ENCODE peak calls at places on chromosomes 3 and 15, in five cellular contexts. U is sigmoid colon, F is HCT116, O is right lobe of liver, R is adrenal gland. I is an unnamed sample.

GRCh38 chr15:36810656-36811449 is 231.4 kb downstream of the CDIN1 start:
- DNase-seq in U (no peak), F (no peak), O (no peak), R (no peak), I (no peak)

GRCh38 chr3:47444103-47444502 is 31.6 kb downstream of the SCAP start:
- DNase-seq in U (no peak), F (no peak), O (peak; percentile 18), R (no peak), I (no peak)

GRCh38 chr15:62138124-62138523 is 27.0 kb downstream of the C2CD4B start:
- DNase-seq in U (no peak), F (no peak), O (no peak), R (no peak), I (no peak)

GRCh38 chr15:96296264-96296663 is 34.2 kb upstream of the NR2F2 start:
- DNase-seq in U (no peak), F (no peak), O (no peak), R (no peak), I (no peak)

GRCh38 chr15:73605759-73606423 is 27.3 kb downstream of the NPTN start:
- DNase-seq in U (no peak), F (no peak), O (no peak), R (no peak), I (peak; percentile 14)

GRCh38 chr3:149501524-149501923 is 27.0 kb downstream of the TM4SF4 start:
- DNase-seq in U (no peak), F (no peak), O (no peak), R (no peak), I (peak; percentile 73)

GRCh38 chr3:49017229-49017615 is 1.2 kb downstream of the DALRD3 start:
- DNase-seq in U (no peak), F (no peak), O (no peak), R (peak; percentile 23), I (no peak)

GRCh38 chr3:41698931-41699330 is 263.0 kb downstream of the ULK4 start:
- DNase-seq in U (no peak), F (no peak), O (no peak), R (no peak), I (no peak)

GRCh38 chr15:39172380-39173281 is 408.2 kb upstream of the THBS1 start:
- DNase-seq in U (peak; percentile 77), F (no peak), O (no peak), R (no peak), I (peak; percentile 12)
- H3K4me3 ChIP-seq in U (peak overlapping the region; percentile 38), F (no peak overlapping the region), O (no peak overlapping the region), R (no peak overlapping the region), I (no peak overlapping the region)

GRCh38 chr15:88504445-88504844 is 36.9 kb downstream of the MRPS11 start:
- DNase-seq in U (no peak), F (no peak), O (no peak), R (no peak), I (no peak)

GRCh38 chr15:88493811-88494210 is 26.3 kb downstream of the MRPS11 start:
- DNase-seq in U (no peak), F (no peak), O (no peak), R (no peak), I (no peak)

GRCh38 chr15:88497109-88497761 is 29.7 kb downstream of the MRPS11 start:
- DNase-seq in U (no peak), F (no peak), O (no peak), R (no peak), I (no peak)

GRCh38 chr15:88498991-88499390 is 31.5 kb downstream of the MRPS11 start:
- DNase-seq in U (no peak), F (no peak), O (no peak), R (no peak), I (peak; percentile 45)
- TF ChIP-seq POLR2A in U (no peak), F (no peak), O (no peak), R (no peak), I (no peak)

GRCh38 chr3:61680617-61681016 is 119.2 kb downstream of the PTPRG start:
- DNase-seq in U (no peak), F (no peak), O (no peak), R (no peak), I (no peak)
- H3K27me3 ChIP-seq in U (no peaks in the 10 kb centered on the region), F (no peaks in the 10 kb centered on the region), O (no peaks in the 10 kb centered on the region), R (no peaks in the 10 kb centered on the region), I (no peaks in the 10 kb centered on the region)

GRCh38 chr3:50269460-50269859 is 513 bp downstream of the SEMA3B start:
- DNase-seq in U (no peak), F (no peak), O (no peak), R (no peak), I (no peak)

GRCh38 chr3:50268276-50268675 is 671 bp upstream of the SEMA3B start:
- DNase-seq in U (no peak), F (no peak), O (no peak), R (no peak), I (no peak)

GRCh38 chr3:50269977-50270413 is 1.0 kb downstream of the SEMA3B start:
- DNase-seq in U (no peak), F (no peak), O (no peak), R (no peak), I (no peak)

GRCh38 chr3:50267280-50267913 is 1.6 kb upstream of the SEMA3B start:
- DNase-seq in U (peak; percentile 84), F (no peak), O (peak; percentile 77), R (no peak), I (peak; percentile 84)

GRCh38 chr3:50268703-50269451 is at the start of gene SEMA3B:
- DNase-seq in U (peak; percentile 86), F (no peak), O (no peak), R (peak; percentile 90), I (peak; percentile 92)
- H3K4me3 ChIP-seq in U (peak within 1 kb of the TSS; percentile 58), F (peak within 1 kb of the TSS; percentile 47), O (no peak within 1 kb of the TSS), R (no peak within 1 kb of the TSS), I (no peak within 1 kb of the TSS)

GRCh38 chr3:177359601-177360357 is 162.5 kb upstream of the TBL1XR1 start:
- DNase-seq in U (peak; percentile 98), F (peak; percentile 98), O (peak; percentile 94), R (peak; percentile 96), I (peak; percentile 95)
- TF ChIP-seq POLR2A in U (no peak), F (no peak), O (peak; percentile 63), R (peak; percentile 13), I (no peak)